ENCODE peak calls at places on chromosomes 1 and 21, in five cellular contexts. R is uterus, B is left ventricle myocardium inferior, A is tibial nerve, E is AG09309. N is an unnamed sample.
A peak's percentile ranks its signal among the peaks of the same experiment; 100 is the strongest.

GRCh38 chr1:171160181-171160580 is 24.9 kb upstream of the FMO2 start:
- DNase-seq in R (no peak), B (no peak), A (no peak), E (no peak), N (no peak)

GRCh38 chr1:110068646-110069301 is 1.7 kb downstream of the ALX3 start:
- DNase-seq in R (no peak), B (no peak), A (no peak), E (no peak), N (peak; percentile 67)

GRCh38 chr21:36966846-36967657 is 583 bp upstream of the HLCS start:
- DNase-seq in R (no peak), B (no peak), A (no peak), E (no peak), N (no peak)

GRCh38 chr1:71950579-71950978 is 331.8 kb downstream of the NEGR1 start:
- DNase-seq in R (no peak), B (no peak), A (no peak), E (no peak), N (no peak)

GRCh38 chr21:8989883-8990325 is 1531.5 kb upstream of the TPTE start:
- DNase-seq in R (no peak), B (no peak), A (no peak), E (no peak), N (no peak)

GRCh38 chr1:20981903-20982695 is 194.6 kb downstream of the EIF4G3 start:
- DNase-seq in R (no peak), B (no peak), A (no peak), E (no peak), N (no peak)

GRCh38 chr1:239993333-239993732 is 98.3 kb upstream of the FMN2 start:
- DNase-seq in R (no peak), B (no peak), A (no peak), E (no peak), N (no peak)

GRCh38 chr1:112058815-112059450 is 69.5 kb upstream of the KCND3 start:
- DNase-seq in R (no peak), B (no peak), A (no peak), E (no peak), N (no peak)

GRCh38 chr1:2236695-2237677 is 8.9 kb downstream of the SKI start:
- DNase-seq in R (no peak), B (no peak), A (no peak), E (no peak), N (no peak)

GRCh38 chr1:11320153-11320936 is 47.3 kb downstream of the UBIAD1 start:
- DNase-seq in R (no peak), B (no peak), A (no peak), E (no peak), N (peak; percentile 72)

GRCh38 chr1:218886472-218886871 is 287.2 kb upstream of the LYPLAL1 start:
- DNase-seq in R (peak; percentile 23), B (peak; percentile 59), A (peak; percentile 43), E (no peak), N (no peak)

GRCh38 chr1:116497660-116498059 is 73.2 kb downstream of the CD58 start:
- DNase-seq in R (no peak), B (no peak), A (no peak), E (no peak), N (no peak)

GRCh38 chr21:43884012-43884860 is 19.2 kb downstream of the AGPAT3 start:
- DNase-seq in R (no peak), B (no peak), A (no peak), E (no peak), N (peak; percentile 62)

GRCh38 chr1:53376041-53376461 is 48.2 kb upstream of the LRP8 start:
- DNase-seq in R (peak; percentile 9), B (no peak), A (no peak), E (no peak), N (no peak)

GRCh38 chr1:61618755-61619154 is 106.2 kb downstream of the TM2D1 start:
- DNase-seq in R (no peak), B (no peak), A (no peak), E (no peak), N (no peak)

DNA sequence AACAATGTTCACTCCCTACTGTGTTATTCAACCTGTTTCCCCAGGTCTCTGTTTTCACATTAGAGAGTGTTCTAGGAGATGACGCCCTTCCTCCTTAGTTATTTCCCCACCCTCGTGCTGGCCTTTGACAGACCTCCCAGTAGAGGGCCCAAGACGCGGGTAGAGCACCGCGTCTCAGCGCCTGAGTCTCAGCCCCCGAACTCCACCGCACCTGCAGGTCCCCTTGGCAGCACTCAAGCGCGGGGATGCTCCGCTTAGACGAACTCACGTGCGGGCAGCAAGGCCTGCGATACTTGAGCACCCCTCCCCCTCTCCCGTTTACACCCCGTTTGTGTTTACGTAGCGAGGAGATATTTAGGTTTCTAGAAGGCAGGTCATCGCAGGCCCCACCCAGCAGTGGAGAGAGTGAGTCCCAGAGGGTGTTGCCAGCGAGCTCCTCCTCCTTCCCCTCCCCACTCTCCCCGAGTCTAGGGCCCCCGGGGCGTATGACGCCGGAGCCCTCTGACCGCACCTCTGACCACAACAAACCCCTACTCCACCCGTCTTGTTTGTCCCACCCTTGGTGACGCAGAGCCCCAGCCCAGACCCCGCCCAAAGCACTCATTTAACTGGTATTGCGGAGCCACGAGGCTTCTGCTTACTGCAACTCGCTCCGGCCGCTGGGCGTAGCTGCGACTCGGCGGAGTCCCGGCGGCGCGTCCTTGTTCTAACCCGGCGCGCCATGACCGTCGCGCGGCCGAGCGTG is at the start of gene CD55:
- DNase-seq in R (peak; percentile 86), B (peak; percentile 95), A (peak; percentile 92), E (peak; percentile 71), N (peak; percentile 93)
- TF ChIP-seq CTCF in R (peak; percentile 24), B (peak; percentile 35), A (peak; percentile 29), E (peak; percentile 31), N (peak; percentile 16)

DNA sequence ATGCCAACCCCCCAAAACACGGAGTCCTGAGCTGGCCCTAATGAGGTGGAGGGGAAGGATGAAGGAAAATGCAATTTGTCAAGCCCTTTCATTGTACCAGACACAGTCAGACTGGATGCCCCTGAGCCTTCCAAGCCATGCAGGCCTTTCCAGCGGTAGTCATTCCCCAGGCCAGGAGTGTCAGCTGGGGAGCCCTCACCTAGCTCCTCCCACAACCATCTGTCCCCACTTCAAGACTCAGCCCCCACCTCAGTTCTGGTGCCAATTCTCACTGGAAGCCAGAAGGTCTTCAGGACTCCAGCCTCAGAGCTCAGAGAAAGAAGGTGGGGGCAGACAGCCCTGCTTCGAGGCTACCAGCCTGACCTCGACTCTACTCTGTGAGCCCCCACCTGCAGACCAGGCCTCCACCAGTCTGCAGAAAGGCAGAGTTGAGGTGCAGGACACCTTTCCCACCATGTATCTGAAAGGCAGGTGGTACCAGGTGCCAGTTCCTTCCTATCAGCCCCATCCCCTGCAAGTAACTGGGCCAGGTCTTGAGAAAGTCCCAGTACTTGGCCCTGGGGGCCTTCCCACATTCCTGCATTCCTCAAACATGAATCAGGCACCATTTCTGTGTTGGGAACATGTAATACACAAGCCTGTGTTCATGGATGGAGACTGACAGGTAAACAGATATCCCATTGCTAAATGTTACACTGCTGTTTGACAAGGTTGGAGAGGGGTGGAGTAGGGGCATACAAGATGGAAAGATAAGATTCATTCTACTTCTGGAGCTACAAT is 180.6 kb upstream of the EDN2 start:
- DNase-seq in R (no peak), B (no peak), A (no peak), E (peak; percentile 14), N (no peak)
- TF ChIP-seq CTCF in R (no peak), B (no peak), A (no peak), E (no peak), N (no peak)

DNA sequence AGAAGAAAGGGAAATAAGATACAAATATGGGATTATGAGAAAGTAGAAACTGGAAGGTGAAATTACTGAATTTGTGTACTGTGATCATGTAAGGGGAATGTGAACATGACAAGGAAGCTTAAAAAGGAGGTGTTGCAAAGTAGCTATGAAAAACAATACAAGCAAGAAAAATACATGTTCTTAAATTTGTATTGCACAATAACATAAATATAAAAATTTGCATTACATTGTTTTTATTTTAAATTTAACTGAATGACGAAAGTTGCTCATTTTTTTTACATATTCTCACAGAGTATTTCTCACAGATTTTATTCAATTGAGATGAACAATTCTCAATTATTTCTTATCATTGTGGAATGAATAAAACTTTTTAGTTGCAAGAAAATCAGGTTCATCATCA is 874.8 kb downstream of the AMY1C start:
- DNase-seq in R (no peak), B (no peak), A (no peak), E (no peak), N (no peak)
- TF ChIP-seq CTCF in R (no peak), B (no peak), A (no peak), E (no peak), N (no peak)

DNA sequence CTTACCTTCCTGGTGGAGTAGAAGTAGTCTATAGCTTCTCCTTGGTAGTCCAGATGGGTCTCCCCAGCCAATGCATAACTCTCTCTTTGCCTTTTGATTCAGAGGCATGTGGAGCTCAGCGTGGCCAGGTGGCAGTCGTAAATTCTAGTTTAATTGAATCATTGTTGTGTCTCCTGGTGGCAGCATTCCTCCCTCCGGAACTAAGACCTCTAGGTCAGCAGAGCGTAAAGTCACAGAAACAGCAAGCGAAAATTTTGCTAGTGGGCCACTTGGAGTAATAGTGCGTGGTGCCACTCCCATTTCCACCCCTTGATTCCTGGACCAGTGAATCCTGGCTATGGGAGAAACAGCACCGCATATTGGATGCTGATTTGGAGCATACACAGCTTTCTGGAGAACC is 3.9 kb upstream of the TMPRSS2 start:
- DNase-seq in R (no peak), B (no peak), A (no peak), E (no peak), N (no peak)
- TF ChIP-seq CTCF in R (no peak), B (no peak), A (no peak), E (no peak), N (no peak)

GRCh38 chr1:31335007-31335406 is 37.9 kb downstream of the FABP3 start:
- DNase-seq in R (no peak), B (no peak), A (no peak), E (peak; percentile 21), N (peak; percentile 34)
- TF ChIP-seq CTCF in R (peak; percentile 23), B (peak; percentile 61), A (peak; percentile 49), E (peak; percentile 64), N (peak; percentile 9)

GRCh38 chr1:211677659-211678058 is 2.2 kb upstream of the NEK2 start:
- DNase-seq in R (no peak), B (no peak), A (no peak), E (no peak), N (no peak)

GRCh38 chr1:211675230-211676105 is at the start of gene NEK2:
- DNase-seq in R (peak; percentile 83), B (peak; percentile 85), A (peak; percentile 65), E (no peak), N (peak; percentile 86)

GRCh38 chr1:211680752-211681327 is 5.4 kb upstream of the NEK2 start:
- DNase-seq in R (peak; percentile 58), B (peak; percentile 46), A (no peak), E (peak; percentile 63), N (peak; percentile 73)

GRCh38 chr1:211676106-211676583 is 724 bp upstream of the NEK2 start:
- DNase-seq in R (no peak), B (no peak), A (no peak), E (no peak), N (no peak)
- TF ChIP-seq CTCF in R (no peak), B (no peak), A (no peak), E (no peak), N (no peak)